ENCODE peak calls at places on chromosome 14, in seven cellular contexts. M is A549, Q is HCT116, Z is endothelial cell of umbilical vein, L is left lung, W is upper lobe of right lung, H is suprapubic skin. K is an unnamed sample.

GRCh38 chr14:29016050-29016900 is 249.7 kb downstream of the FOXG1 start:
- DNase-seq in Z (peak), L (no peak), Q (no peak), H (no peak), W (peak), M (no peak), K (peak)

GRCh38 chr14:91373591-91374245 is 43.9 kb downstream of the CCDC88C start:
- DNase-seq in W (no peak), Z (peak), H (no peak), M (no peak), Q (no peak), L (no peak), K (no peak)

GRCh38 chr14:86057018-86057667 is 527.2 kb downstream of the FLRT2 start:
- DNase-seq in M (no peak), W (no peak), Q (no peak), L (no peak), H (no peak), Z (peak), K (no peak)

GRCh38 chr14:33229269-33229924 is 290.7 kb downstream of the NPAS3 start:
- DNase-seq in Q (no peak), L (no peak), M (no peak), W (no peak), Z (no peak), H (no peak), K (no peak)

GRCh38 chr14:68702105-68702504 is 90.8 kb downstream of the ZFP36L1 start:
- DNase-seq in Q (no peak), H (no peak), W (no peak), Z (no peak), L (no peak), M (no peak), K (no peak)

GRCh38 chr14:20487402-20487742 is 18.0 kb upstream of the RNASE10 start:
- DNase-seq in L (no peak), Q (no peak), H (no peak), Z (no peak), M (no peak), W (no peak), K (no peak)

GRCh38 chr14:53327716-53328115 is 174.6 kb upstream of the DDHD1 start:
- DNase-seq in W (no peak), Z (no peak), L (no peak), Q (no peak), H (no peak), M (no peak), K (no peak)

GRCh38 chr14:106879241-106879640 is 1352.9 kb downstream of the TMEM121 start:
- DNase-seq in M (peak), W (peak), Q (peak), H (no peak), L (peak), Z (no peak), K (no peak)

GRCh38 chr14:39474416-39474911 is 42.2 kb upstream of the FBXO33 start:
- DNase-seq in Q (no peak), L (no peak), Z (no peak), H (no peak), W (no peak), M (no peak), K (no peak)

GRCh38 chr14:100292301-100292775 is 13.9 kb downstream of the SLC25A29 start:
- DNase-seq in Z (no peak), M (no peak), Q (no peak), L (peak), W (peak), H (peak), K (peak)

GRCh38 chr14:99621948-99622347 is 17.9 kb upstream of the CCDC85C start:
- DNase-seq in H (no peak), Z (no peak), W (no peak), L (no peak), Q (no peak), M (no peak), K (no peak)

GRCh38 chr14:54650331-54651017 is 83.5 kb downstream of the SAMD4A start:
- DNase-seq in Z (peak), M (peak), Q (no peak), H (peak), L (no peak), W (peak), K (peak)

GRCh38 chr14:101590062-101590461 is 28.8 kb downstream of the DIO3 start:
- DNase-seq in M (no peak), L (peak), W (peak), Q (no peak), Z (no peak), H (no peak), K (no peak)

GRCh38 chr14:77659822-77660221 is 43.4 kb upstream of the SPTLC2 start:
- DNase-seq in Z (no peak), Q (no peak), L (no peak), W (no peak), M (no peak), H (no peak), K (no peak)

GRCh38 chr14:94110552-94111181 is at the start of gene IFI27:
- DNase-seq in Q (no peak), L (no peak), H (no peak), W (no peak), Z (peak), M (no peak), K (no peak)

GRCh38 chr14:35369701-35370191 is 34.8 kb downstream of the NFKBIA start:
- DNase-seq in M (peak), H (no peak), Q (no peak), L (no peak), Z (no peak), W (no peak), K (peak)

GRCh38 chr14:67722293-67722692 is 20.6 kb downstream of the RDH12 start:
- DNase-seq in W (no peak), L (no peak), Q (no peak), Z (no peak), M (no peak), H (no peak), K (peak)

GRCh38 chr14:33564774-33565630 is 385.9 kb downstream of the EGLN3 start:
- DNase-seq in Z (peak), W (no peak), H (no peak), L (no peak), M (no peak), Q (no peak), K (no peak)

GRCh38 chr14:103533999-103534575 is 5.1 kb downstream of the TRMT61A start:
- DNase-seq in L (no peak), M (no peak), H (no peak), Q (no peak), Z (no peak), W (no peak), K (no peak)

GRCh38 chr14:68263563-68264350 is 444.2 kb downstream of the RAD51B start:
- DNase-seq in Z (peak), W (no peak), H (no peak), Q (no peak), M (no peak), L (no peak), K (no peak)

GRCh38 chr14:60652674-60653387 is 3.6 kb upstream of the SIX1 start:
- DNase-seq in Q (no peak), W (no peak), M (no peak), Z (no peak), L (peak), H (no peak), K (peak)

GRCh38 chr14:72054929-72055328 is 122.7 kb downstream of the RGS6 start:
- DNase-seq in L (no peak), Z (no peak), H (no peak), W (no peak), Q (no peak), M (no peak), K (no peak)

GRCh38 chr14:81247271-81247766 is 26.6 kb upstream of the GTF2A1 start:
- DNase-seq in L (no peak), Z (no peak), M (no peak), Q (no peak), W (no peak), H (no peak), K (no peak)

GRCh38 chr14:81323621-81324400 is 76.3 kb downstream of the STON2 start:
- DNase-seq in L (peak), Q (peak), H (no peak), Z (no peak), W (no peak), M (peak), K (peak)

GRCh38 chr14:106228541-106229158 is 702.3 kb downstream of the TMEM121 start:
- DNase-seq in Z (no peak), M (no peak), H (no peak), L (no peak), Q (no peak), W (no peak), K (no peak)

GRCh38 chr14:104723651-104724406 is at the start of gene ADSS1:
- DNase-seq in H (no peak), Z (peak), Q (no peak), L (peak), W (peak), M (peak), K (peak)

GRCh38 chr14:37977481-37977880 is 230.2 kb upstream of the SSTR1 start:
- DNase-seq in Q (no peak), L (no peak), Z (no peak), H (no peak), W (no peak), M (no peak), K (no peak)

GRCh38 chr14:71289536-71289935 is 382.3 kb downstream of the PCNX1 start:
- DNase-seq in W (no peak), M (no peak), Z (no peak), L (no peak), Q (no peak), H (no peak), K (no peak)

GRCh38 chr14:92598549-92598905 is 84.9 kb downstream of the RIN3 start:
- DNase-seq in M (no peak), L (no peak), Z (no peak), W (no peak), H (no peak), Q (no peak), K (no peak)

GRCh38 chr14:22614240-22614799 is 16.2 kb downstream of the ABHD4 start:
- DNase-seq in M (peak), H (no peak), W (no peak), L (no peak), Q (peak), Z (peak), K (no peak)

GRCh38 chr14:35747379-35747778 is 61.7 kb downstream of the RALGAPA1 start:
- DNase-seq in W (no peak), Z (no peak), H (no peak), Q (no peak), M (no peak), L (no peak), K (no peak)

GRCh38 chr14:92783813-92784431 is 10.2 kb upstream of the GOLGA5 start:
- DNase-seq in H (no peak), Q (peak), L (no peak), Z (peak), W (no peak), M (peak), K (no peak)

GRCh38 chr14:61601923-61602732 is 93.2 kb upstream of the HIF1A start:
- DNase-seq in Z (no peak), M (no peak), Q (no peak), H (no peak), L (no peak), W (no peak), K (no peak)

GRCh38 chr14:90575336-90575735 is 178.5 kb downstream of the CALM1 start:
- DNase-seq in W (peak), L (peak), M (no peak), H (no peak), Q (no peak), Z (no peak), K (no peak)

DNA sequence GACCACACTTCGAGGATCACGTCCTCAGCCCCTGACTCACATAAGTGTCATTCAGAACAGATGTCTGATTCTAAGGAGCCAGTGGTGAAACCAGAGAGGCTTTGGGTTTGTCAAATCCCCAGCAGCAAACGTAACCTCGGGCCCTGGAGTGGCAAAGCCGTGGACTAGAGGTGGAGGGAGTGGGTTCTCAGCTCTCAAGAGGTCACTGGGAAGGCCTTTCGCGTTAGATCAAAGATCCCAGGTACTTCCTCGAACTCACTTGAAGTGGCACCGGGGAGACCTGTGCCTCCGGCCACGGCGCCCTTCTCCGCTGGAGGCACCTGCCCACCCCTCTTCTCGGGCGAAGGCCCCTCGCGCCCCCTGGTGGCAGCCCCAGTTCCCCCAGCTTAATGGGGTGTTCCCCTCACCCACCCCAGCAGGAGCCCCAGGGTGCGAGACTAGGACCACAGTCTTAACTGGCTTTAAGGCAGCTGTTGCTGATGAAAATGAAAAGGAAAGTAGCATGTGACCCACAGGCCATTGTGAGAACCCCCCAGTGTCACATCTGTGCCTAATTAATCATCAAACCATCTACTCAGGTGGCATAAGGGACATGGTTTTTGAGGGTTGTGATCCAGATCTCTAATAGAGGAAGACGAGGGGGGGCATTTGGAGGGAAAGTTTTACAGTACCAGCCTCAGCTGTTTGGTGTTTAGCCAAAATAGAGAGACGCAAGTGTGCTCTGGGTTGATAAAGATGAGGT is 672 bp upstream of the ESR2 start:
- DNase-seq in Z (peak), H (peak), M (peak), L (peak), W (peak), Q (peak), K (peak)
- H3K4me3 ChIP-seq in Z (peak), H (peak), M (peak), L (peak), W (peak), Q (no peak), K (peak)

DNA sequence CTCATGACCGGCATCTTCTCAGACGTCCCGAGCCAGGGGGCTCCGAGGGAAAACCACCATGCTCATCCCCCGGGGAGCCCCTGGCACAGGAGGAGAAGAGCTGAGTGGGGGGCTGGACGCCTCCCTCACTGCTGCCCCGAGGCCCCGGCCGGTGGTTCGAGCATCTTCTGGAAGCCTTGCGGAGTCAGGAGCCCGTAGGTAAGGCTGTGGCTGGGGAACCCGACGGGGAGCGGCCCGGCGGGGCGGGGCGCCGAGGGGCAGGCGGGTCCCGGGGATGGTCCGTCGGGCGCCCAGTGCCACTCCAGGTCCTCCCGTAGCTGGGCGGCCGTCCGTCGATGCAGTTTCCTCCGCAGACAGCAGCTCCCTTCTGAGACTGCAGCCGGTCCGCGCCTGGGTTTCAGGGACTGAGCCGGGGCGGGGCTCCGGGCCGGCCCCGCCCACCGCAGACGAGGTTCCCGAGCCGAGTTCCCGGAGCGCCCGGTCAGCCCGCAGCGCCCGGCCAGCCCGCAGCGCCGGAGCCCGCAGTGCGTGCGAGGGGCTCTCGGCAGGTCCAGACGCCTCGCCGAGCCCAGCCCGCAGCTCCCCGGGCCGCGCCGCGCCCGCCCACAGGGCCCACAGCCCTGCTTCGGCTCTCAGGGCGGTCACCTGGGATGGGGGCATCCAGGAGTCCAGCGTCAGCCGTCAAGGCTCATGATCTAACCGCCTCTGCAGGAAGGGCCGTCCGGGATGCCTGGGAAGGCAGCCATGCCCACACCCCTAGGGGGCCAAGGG is at the start of gene PGF:
- DNase-seq in M (peak), W (peak), L (peak), Q (peak), Z (peak), H (no peak), K (peak)
- H3K27ac ChIP-seq in M (peak), W (no peak), L (no peak), Q (peak), Z (peak), H (no peak), K (no peak)

GRCh38 chr14:57182760-57183503 is 85.8 kb downstream of the EXOC5 start:
- DNase-seq in M (no peak), Q (peak), L (no peak), H (no peak), W (no peak), Z (no peak), K (no peak)
- TF ChIP-seq CTCF in M (peak), Q (peak), L (no peak), H (no peak), W (peak), Z (no peak), K (peak)

GRCh38 chr14:58078068-58078467 is 73.9 kb downstream of the ARMH4 start:
- DNase-seq in H (no peak), Q (no peak), Z (no peak), M (no peak), W (no peak), L (no peak), K (no peak)
- H3K4me3 ChIP-seq in H (no peak), Q (no peak), Z (no peak), M (no peak), W (no peak), L (no peak), K (no peak)